ENCODE peak calls at places on chromosomes 12 and 14, in four cellular contexts. N is adipocyte, B is adrenal gland, A is fibroblast of lung. J is an unnamed sample.

GRCh38 chr12:75766263-75767160 is 255.1 kb upstream of the KRR1 start:
- DNase-seq in A (peak; percentile 70), N (peak; percentile 53), B (peak; percentile 56), J (peak; percentile 93)

GRCh38 chr14:38868415-38869290 is 234.4 kb downstream of the SEC23A start:
- DNase-seq in B (no peak), N (no peak), A (no peak), J (no peak)

GRCh38 chr12:116434155-116435065 is 124.8 kb upstream of the MAP1LC3B2 start:
- DNase-seq in N (peak; percentile 99), A (peak; percentile 95), B (peak; percentile 64), J (peak; percentile 74)

GRCh38 chr12:9127484-9127883 is 11.8 kb upstream of the A2M start:
- DNase-seq in B (no peak), N (no peak), A (no peak), J (no peak)

GRCh38 chr12:23831739-23832138 is 117.7 kb downstream of the SOX5 start:
- DNase-seq in B (no peak), A (no peak), N (no peak), J (no peak)

GRCh38 chr12:106919910-106920544 is 35.7 kb upstream of the TMEM263 start:
- DNase-seq in B (no peak), A (peak; percentile 77), N (peak; percentile 82), J (peak; percentile 55)

GRCh38 chr14:58082491-58083098 is 69.4 kb downstream of the ARMH4 start:
- DNase-seq in N (peak; percentile 89), B (peak; percentile 57), A (peak; percentile 85), J (peak; percentile 87)

GRCh38 chr14:71996615-71997014 is 64.4 kb downstream of the RGS6 start:
- DNase-seq in B (no peak), N (no peak), A (no peak), J (no peak)

GRCh38 chr14:50000215-50001145 is 107.6 kb downstream of the ARF6 start:
- DNase-seq in N (peak; percentile 93), B (peak; percentile 43), A (peak; percentile 71), J (peak; percentile 60)

GRCh38 chr14:69313176-69313575 is 53.2 kb downstream of the GALNT16 start:
- DNase-seq in B (no peak), N (no peak), A (no peak), J (no peak)

GRCh38 chr12:74747305-74747704 is 209.7 kb downstream of the ATXN7L3B start:
- DNase-seq in B (no peak), N (peak; percentile 79), A (peak; percentile 15), J (peak; percentile 15)

GRCh38 chr12:79883216-79883615 is 51.7 kb downstream of the PPP1R12A start:
- DNase-seq in B (no peak), N (peak; percentile 49), A (no peak), J (peak; percentile 23)

GRCh38 chr14:105884808-105885281 is 358.5 kb downstream of the TMEM121 start:
- DNase-seq in N (no peak), A (no peak), B (peak; percentile 2), J (no peak)

GRCh38 chr14:31930493-31931225 is 146.4 kb upstream of the ARHGAP5 start:
- DNase-seq in B (no peak), N (peak; percentile 15), A (peak; percentile 40), J (peak; percentile 67)

GRCh38 chr14:103201801-103202200 is 78.5 kb downstream of the TNFAIP2 start:
- DNase-seq in B (no peak), N (no peak), A (no peak), J (no peak)

DNA sequence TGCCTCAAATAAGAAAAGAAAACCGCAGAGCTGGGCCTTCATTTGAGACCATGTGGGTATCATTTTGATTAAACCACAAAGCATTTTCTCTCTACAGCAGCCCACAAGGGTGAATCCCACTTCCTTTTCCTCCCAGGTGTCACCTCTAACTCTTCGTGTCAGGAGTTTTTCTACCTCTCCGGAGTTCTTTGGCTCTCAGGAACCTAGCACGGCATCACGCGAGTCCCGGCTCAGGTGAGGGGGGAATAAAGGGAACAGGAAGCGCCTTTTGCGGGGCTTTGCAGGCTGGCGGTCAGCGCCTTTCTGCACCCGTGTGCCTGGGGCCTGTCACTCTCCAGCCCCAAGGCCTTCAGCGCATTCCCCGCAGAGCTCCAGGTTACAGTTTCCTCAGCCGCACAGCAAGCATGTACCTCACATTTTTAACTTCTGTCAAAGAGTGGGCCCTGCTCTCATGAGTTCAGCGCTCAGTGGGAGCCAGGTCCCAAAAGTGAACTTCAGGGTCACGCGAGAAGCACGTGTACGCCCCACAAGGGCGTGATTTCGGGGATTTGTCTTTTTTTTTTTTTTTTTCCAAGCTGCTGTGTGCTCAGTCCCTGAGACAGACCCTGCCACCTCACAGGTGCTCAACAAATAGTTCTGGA is 740 bp upstream of the PRPF40B start:
- DNase-seq in A (no peak), N (no peak), B (peak; percentile 40), J (peak; percentile 26)
- H3K4me3 ChIP-seq in A (peak overlapping the region; percentile 67), N (peak overlapping the region; percentile 88), B (peak overlapping the region; percentile 24), J (peak overlapping the region; percentile 50)

DNA sequence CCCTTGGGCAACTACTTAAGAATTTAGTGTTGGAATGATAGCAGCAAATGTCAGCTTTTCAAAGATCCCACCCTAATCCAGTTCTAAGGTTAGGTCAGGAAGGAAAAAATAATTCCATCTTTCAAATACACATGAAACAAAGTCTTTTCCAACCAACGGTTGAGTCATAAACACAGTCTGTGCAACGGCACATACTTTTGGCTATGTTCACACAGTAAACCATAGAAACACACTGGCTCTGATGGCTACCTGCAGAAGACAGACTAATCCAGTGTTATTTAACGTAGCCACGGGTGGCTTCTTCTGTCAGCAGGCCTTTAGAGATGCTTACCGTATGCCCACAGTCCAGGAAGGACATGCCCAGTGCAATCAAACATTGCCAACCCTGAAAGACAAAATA is 35.7 kb downstream of the HIGD1C start:
- DNase-seq in A (no peak), B (no peak), N (peak; percentile 40), J (no peak)
- H3K36me3 ChIP-seq in A (peaks cover 5% of the 10 kb centered on the region), B (peaks cover 59% of the 10 kb centered on the region), N (peaks cover 29% of the 10 kb centered on the region), J (peaks cover 16% of the 10 kb centered on the region)

GRCh38 chr14:89351958-89352404 is 65.1 kb downstream of the FOXN3 start:
- DNase-seq in B (no peak), N (no peak), A (no peak), J (no peak)

GRCh38 chr14:89352976-89353817 is 63.8 kb downstream of the FOXN3 start:
- DNase-seq in B (no peak), A (no peak), N (no peak), J (no peak)

GRCh38 chr14:89349196-89350008 is 67.6 kb downstream of the FOXN3 start:
- DNase-seq in B (no peak), N (no peak), A (peak; percentile 32), J (no peak)

GRCh38 chr14:89348726-89349125 is 68.3 kb downstream of the FOXN3 start:
- DNase-seq in A (no peak), N (no peak), B (no peak), J (no peak)

GRCh38 chr14:89351364-89351957 is 65.6 kb downstream of the FOXN3 start:
- DNase-seq in A (peak; percentile 69), N (peak; percentile 50), B (no peak), J (no peak)
- H3K4me3 ChIP-seq in A (peak overlapping the region; percentile 12), N (peak overlapping the region; percentile 52), B (no peak overlapping the region), J (no peak overlapping the region)

GRCh38 chr12:69350777-69351176 is 2.6 kb downstream of the LYZ start:
- DNase-seq in N (no peak), A (no peak), B (no peak), J (no peak)
- H3K36me3 ChIP-seq in N (no peaks in the 10 kb centered on the region), A (no peaks in the 10 kb centered on the region), B (no peaks in the 10 kb centered on the region), J (no peaks in the 10 kb centered on the region)